ENCODE peak calls at places on chromosome 13, in eight cellular contexts. K is mucosa of descending colon, U is dorsolateral prefrontal cortex, B is endothelial cell of umbilical vein, M is fibroblast of lung, C is uterus, X is AG10803, N is psoas muscle. S is an unnamed sample.

GRCh38 chr13:113837554-113838355 is 26.1 kb downstream of the GAS6 start:
- DNase-seq in K (peak), U (peak), B (peak), M (peak), C (peak), X (peak), N (peak), S (no peak)

GRCh38 chr13:54573186-54573585 is 1544.6 kb downstream of the OLFM4 start:
- DNase-seq in K (no peak), U (no peak), B (no peak), M (no peak), C (no peak), X (no peak), N (no peak), S (no peak)

GRCh38 chr13:21435710-21436151 is 23.4 kb downstream of the ZDHHC20 start:
- DNase-seq in K (peak), U (peak), B (peak), M (peak), C (peak), X (peak), N (peak), S (peak)

GRCh38 chr13:67238277-67238859 is 8.2 kb upstream of the PCDH9 start:
- DNase-seq in K (no peak), U (no peak), B (peak), M (peak), C (no peak), X (peak), N (no peak), S (no peak)

GRCh38 chr13:51817717-51818116 is 13.8 kb upstream of the DHRS12 start:
- DNase-seq in K (no peak), U (no peak), B (no peak), M (no peak), C (no peak), X (no peak), N (no peak), S (no peak)

GRCh38 chr13:113155201-113155600 is 3.2 kb upstream of the PROZ start:
- DNase-seq in K (no peak), U (peak), B (no peak), M (no peak), C (no peak), X (no peak), N (no peak), S (no peak)

GRCh38 chr13:98290261-98290660 is 113.2 kb upstream of the RNF113B start:
- DNase-seq in K (no peak), U (no peak), B (no peak), M (no peak), C (no peak), X (no peak), N (no peak), S (no peak)

GRCh38 chr13:48233097-48233885 is at the start of gene ITM2B:
- DNase-seq in K (peak), U (peak), B (peak), M (peak), C (peak), X (peak), N (peak), S (peak)

GRCh38 chr13:43687038-43687437 is 99.7 kb downstream of the ENOX1 start:
- DNase-seq in K (no peak), U (no peak), B (no peak), M (no peak), C (no peak), X (no peak), N (no peak), S (no peak)

GRCh38 chr13:44311011-44311481 is 62.6 kb upstream of the SERP2 start:
- DNase-seq in K (no peak), U (no peak), B (no peak), M (peak), C (no peak), X (peak), N (peak), S (no peak)

GRCh38 chr13:67224148-67224846 is 5.8 kb downstream of the PCDH9 start:
- DNase-seq in K (peak), U (peak), B (peak), M (peak), C (peak), X (peak), N (peak), S (no peak)

GRCh38 chr13:74288361-74288911 is 154.2 kb upstream of the KLF12 start:
- DNase-seq in K (peak), U (no peak), B (peak), M (peak), C (peak), X (no peak), N (peak), S (no peak)

GRCh38 chr13:59364508-59365187 is 799.1 kb downstream of the DIAPH3 start:
- DNase-seq in K (no peak), U (no peak), B (no peak), M (no peak), C (no peak), X (no peak), N (no peak), S (no peak)

GRCh38 chr13:59774511-59774911 is 389.2 kb downstream of the DIAPH3 start:
- DNase-seq in K (no peak), U (no peak), B (no peak), M (peak), C (no peak), X (peak), N (no peak), S (no peak)

GRCh38 chr13:35016362-35017148 is 74.5 kb downstream of the NBEA start:
- DNase-seq in K (no peak), U (no peak), B (no peak), M (no peak), C (no peak), X (no peak), N (no peak), S (no peak)

GRCh38 chr13:74132768-74133656 is 1.2 kb downstream of the KLF12 start:
- DNase-seq in K (peak), U (peak), B (peak), M (peak), C (peak), X (peak), N (peak), S (peak)

DNA sequence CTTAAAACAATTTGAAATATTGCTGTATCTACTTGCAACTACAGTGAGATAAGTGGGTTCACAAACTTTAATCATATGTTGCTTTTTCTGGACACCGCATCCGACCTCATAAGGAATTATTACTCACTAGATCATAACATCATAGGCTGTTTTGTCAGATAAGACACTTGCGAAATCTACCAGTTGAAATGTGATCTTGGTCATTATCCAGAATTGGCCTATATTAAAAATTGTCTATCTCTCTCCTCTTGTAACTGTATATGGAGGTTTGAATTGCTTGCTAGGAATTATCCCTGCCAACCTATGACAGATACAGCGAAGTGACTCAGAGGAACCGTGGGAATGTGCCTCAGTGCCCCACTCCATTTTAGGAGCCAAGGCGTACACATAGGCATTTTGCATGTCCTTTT is 117.0 kb upstream of the POSTN start:
- DNase-seq in K (no peak), U (no peak), B (peak), M (peak), C (no peak), X (no peak), N (no peak), S (no peak)
- H3K4me3 ChIP-seq in K (no peak), U (no peak), B (no peak), M (no peak), C (no peak), X (no peak), N (no peak), S (no peak)

DNA sequence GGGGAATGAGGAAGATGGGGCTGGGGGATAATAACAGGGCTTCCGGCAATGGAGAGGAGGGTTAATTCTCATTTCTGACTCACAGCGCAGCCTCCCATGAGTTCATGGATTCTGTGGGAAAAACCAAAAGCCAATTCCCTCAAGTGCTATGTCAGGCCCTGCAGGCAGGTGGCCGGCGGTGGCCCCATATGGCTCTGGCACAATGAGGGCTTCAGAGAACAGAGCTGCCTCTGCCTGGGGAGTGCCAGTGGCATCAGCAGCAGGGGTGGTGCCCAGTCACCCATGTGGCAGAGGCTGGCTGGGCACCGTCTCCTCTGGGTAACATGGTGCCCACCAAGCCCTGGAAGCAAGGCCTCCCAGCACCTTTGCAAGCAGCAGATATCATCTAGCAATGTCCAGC is 69.1 kb downstream of the ALOX5AP start:
- DNase-seq in K (no peak), U (peak), B (no peak), M (no peak), C (no peak), X (no peak), N (no peak), S (no peak)
- TF ChIP-seq CTCF in K (no peak), U (peak), B (no peak), M (peak), C (no peak), X (no peak), N (no peak), S (peak)

GRCh38 chr13:83881031-83881727 is 1.1 kb downstream of the SLITRK1 start:
- DNase-seq in K (no peak), U (no peak), B (no peak), M (no peak), C (no peak), X (no peak), N (no peak), S (no peak)

GRCh38 chr13:83881917-83882625 is at the start of gene SLITRK1:
- DNase-seq in K (peak), U (peak), B (no peak), M (peak), C (no peak), X (peak), N (peak), S (no peak)

GRCh38 chr13:83883061-83883523 is 818 bp upstream of the SLITRK1 start:
- DNase-seq in K (no peak), U (peak), B (no peak), M (no peak), C (no peak), X (no peak), N (no peak), S (no peak)

GRCh38 chr13:83884141-83884540 is 1.9 kb upstream of the SLITRK1 start:
- DNase-seq in K (no peak), U (no peak), B (no peak), M (no peak), C (no peak), X (peak), N (no peak), S (no peak)

DNA sequence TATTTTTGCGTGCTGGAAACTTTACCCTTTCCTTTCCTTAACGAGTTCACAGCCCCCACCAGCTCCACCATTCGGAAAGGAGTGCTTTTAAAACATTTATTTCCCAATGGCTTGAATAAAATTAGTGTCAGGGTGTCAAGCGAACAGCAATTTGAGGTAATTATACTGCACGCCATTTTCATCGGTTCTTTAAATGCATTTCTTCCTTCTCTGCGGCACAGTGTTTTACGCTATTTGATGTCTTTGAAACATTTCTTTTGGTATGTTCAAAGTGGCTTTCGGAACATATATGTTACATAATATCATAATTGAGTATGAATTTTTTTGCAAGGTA is 319 bp upstream of the SLITRK1 start:
- DNase-seq in K (no peak), U (no peak), B (no peak), M (no peak), C (no peak), X (no peak), N (no peak), S (no peak)
- H3K4me3 ChIP-seq in K (no peak), U (peak), B (no peak), M (no peak), C (no peak), X (no peak), N (no peak), S (no peak)

GRCh38 chr13:39407786-39408185 is 195.2 kb downstream of the LHFPL6 start:
- DNase-seq in K (no peak), U (no peak), B (no peak), M (no peak), C (no peak), X (no peak), N (no peak), S (no peak)

GRCh38 chr13:39407138-39407537 is 195.9 kb downstream of the LHFPL6 start:
- DNase-seq in K (no peak), U (no peak), B (no peak), M (no peak), C (no peak), X (no peak), N (no peak), S (no peak)

GRCh38 chr13:39405596-39405995 is 197.4 kb downstream of the LHFPL6 start:
- DNase-seq in K (no peak), U (no peak), B (no peak), M (no peak), C (no peak), X (no peak), N (no peak), S (no peak)

GRCh38 chr13:39405107-39405506 is 197.9 kb downstream of the LHFPL6 start:
- DNase-seq in K (no peak), U (no peak), B (no peak), M (peak), C (no peak), X (no peak), N (no peak), S (no peak)

DNA sequence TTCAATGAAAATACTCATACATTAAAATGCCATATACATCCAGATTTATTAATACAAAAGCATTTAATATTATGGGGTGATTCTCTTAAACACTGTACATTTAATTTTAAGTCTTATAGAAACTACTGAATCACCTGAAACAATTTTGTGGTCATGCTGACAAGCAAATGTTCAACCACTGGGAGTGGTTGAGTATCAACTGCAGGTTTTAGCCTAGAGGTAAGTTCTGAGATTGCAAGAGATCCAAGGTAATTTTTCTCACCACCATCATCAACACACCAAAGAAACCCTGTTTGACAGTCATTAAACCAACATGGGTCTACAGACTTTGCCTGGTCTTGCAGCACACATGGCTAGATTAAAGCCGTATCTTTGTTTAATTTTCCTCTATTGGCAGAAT is 196.3 kb downstream of the LHFPL6 start:
- DNase-seq in K (no peak), U (no peak), B (no peak), M (no peak), C (no peak), X (no peak), N (no peak), S (no peak)
- TF ChIP-seq CTCF in K (no peak), U (no peak), B (no peak), M (no peak), C (no peak), X (no peak), N (no peak), S (no peak)

DNA sequence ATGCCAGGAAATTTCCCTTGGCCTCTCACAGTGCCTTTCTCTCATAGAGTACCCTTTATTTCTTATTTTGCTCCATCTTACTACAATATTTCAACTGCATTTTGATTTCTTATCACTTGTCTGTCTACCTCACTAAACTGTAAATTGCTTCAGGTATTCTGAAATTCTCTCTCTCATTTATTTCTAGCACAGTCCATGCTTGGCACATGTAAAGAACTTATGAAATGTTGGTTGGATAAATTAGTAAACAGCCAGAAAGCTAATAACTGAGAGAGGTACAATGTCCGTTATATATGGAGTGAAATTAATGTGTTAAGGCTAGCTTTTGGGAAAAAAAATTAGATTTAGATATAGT is 138.3 kb upstream of the RFC3 start:
- DNase-seq in K (no peak), U (no peak), B (no peak), M (no peak), C (no peak), X (no peak), N (no peak), S (no peak)
- H3K4me3 ChIP-seq in K (no peak), U (no peak), B (no peak), M (no peak), C (no peak), X (no peak), N (no peak), S (peak)

GRCh38 chr13:97003071-97003470 is 8.8 kb upstream of the OXGR1 start:
- DNase-seq in K (no peak), U (no peak), B (no peak), M (no peak), C (no peak), X (no peak), N (no peak), S (no peak)

GRCh38 chr13:97002581-97002980 is 8.3 kb upstream of the OXGR1 start:
- DNase-seq in K (no peak), U (no peak), B (no peak), M (no peak), C (no peak), X (no peak), N (no peak), S (no peak)

GRCh38 chr13:97004096-97004876 is 10.0 kb upstream of the OXGR1 start:
- DNase-seq in K (no peak), U (no peak), B (no peak), M (peak), C (no peak), X (peak), N (no peak), S (no peak)

GRCh38 chr13:97004886-97005285 is 10.6 kb upstream of the OXGR1 start:
- DNase-seq in K (no peak), U (no peak), B (no peak), M (no peak), C (no peak), X (peak), N (no peak), S (no peak)

DNA sequence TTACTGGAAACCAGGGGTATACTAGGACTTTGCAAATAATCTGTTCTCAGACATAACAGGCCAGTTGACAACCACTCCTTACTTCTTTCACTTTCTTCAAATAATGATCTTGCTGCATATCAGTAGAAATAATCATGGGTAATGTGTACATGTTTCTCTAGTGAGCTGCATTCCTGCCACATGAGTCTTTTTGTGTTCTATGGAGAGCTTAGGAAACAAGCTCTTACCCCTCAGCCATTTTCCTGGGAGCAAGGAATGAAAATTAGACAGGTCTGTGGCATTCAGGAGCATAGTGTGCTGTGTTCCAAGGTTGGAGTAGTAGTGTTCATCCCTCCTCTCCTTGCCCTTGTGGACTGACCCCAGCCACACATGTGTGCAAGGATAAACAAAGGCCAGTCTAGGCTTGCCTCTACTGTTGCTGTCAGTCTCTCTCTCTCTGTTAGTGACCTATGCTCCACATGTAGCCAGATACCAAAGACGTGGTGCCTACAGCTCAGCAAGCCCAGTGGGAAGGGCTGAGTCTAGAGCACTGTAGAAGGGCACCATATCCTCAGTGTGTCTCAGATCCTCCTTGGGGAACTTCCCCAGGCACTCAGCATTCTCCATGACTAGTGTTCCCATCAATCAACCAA is 11.5 kb upstream of the OXGR1 start:
- DNase-seq in K (no peak), U (no peak), B (no peak), M (peak), C (no peak), X (peak), N (no peak), S (no peak)
- TF ChIP-seq CTCF in K (no peak), U (no peak), B (no peak), M (no peak), C (no peak), X (peak), N (no peak), S (no peak)

GRCh38 chr13:46592410-46592809 is 39.4 kb downstream of the LRCH1 start:
- DNase-seq in K (no peak), U (no peak), B (no peak), M (no peak), C (no peak), X (no peak), N (no peak), S (no peak)

GRCh38 chr13:46588019-46588418 is 35.0 kb downstream of the LRCH1 start:
- DNase-seq in K (no peak), U (no peak), B (no peak), M (no peak), C (no peak), X (no peak), N (no peak), S (no peak)

GRCh38 chr13:46582190-46582589 is 29.2 kb downstream of the LRCH1 start:
- DNase-seq in K (no peak), U (no peak), B (no peak), M (no peak), C (no peak), X (no peak), N (no peak), S (no peak)

GRCh38 chr13:46586766-46587509 is 34.0 kb downstream of the LRCH1 start:
- DNase-seq in K (no peak), U (no peak), B (no peak), M (no peak), C (no peak), X (peak), N (no peak), S (no peak)
- H3K4me3 ChIP-seq in K (no peak), U (no peak), B (no peak), M (no peak), C (no peak), X (no peak), N (no peak), S (no peak)

GRCh38 chr13:42567772-42568428 is 6.1 kb upstream of the TNFSF11 start:
- DNase-seq in K (no peak), U (no peak), B (no peak), M (no peak), C (no peak), X (no peak), N (no peak), S (no peak)
- TF ChIP-seq CTCF in K (no peak), U (no peak), B (no peak), M (no peak), C (no peak), X (no peak), N (no peak), S (no peak)

GRCh38 chr13:111451402-111451801 is 131.0 kb downstream of the TEX29 start:
- DNase-seq in K (no peak), U (no peak), B (no peak), M (no peak), C (no peak), X (no peak), N (no peak), S (no peak)

GRCh38 chr13:111449041-111449440 is 128.6 kb downstream of the TEX29 start:
- DNase-seq in K (no peak), U (peak), B (no peak), M (no peak), C (no peak), X (no peak), N (no peak), S (no peak)

DNA sequence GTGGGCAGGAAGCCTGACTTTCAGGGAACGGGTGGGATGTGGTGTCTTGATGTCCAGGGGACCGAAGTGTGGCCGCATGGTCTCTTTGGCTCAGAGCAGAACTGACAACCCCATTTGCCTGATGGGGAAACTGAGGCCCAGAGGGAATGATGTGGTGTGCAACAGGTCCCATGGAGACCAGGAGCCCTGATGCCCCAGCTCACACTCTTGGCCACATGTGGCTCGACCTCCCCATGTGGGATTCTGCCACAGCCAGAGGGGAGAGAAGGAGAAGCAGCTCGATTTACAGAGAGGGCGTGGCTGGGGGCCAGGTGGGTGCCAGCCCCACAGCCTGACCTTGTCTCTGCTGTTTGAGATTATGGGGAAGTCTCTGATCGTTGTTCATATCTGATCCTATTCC is 128.1 kb downstream of the TEX29 start:
- DNase-seq in K (no peak), U (no peak), B (no peak), M (no peak), C (no peak), X (no peak), N (no peak), S (no peak)
- H3K4me3 ChIP-seq in K (no peak), U (no peak), B (no peak), M (no peak), C (no peak), X (no peak), N (no peak), S (no peak)

S was measured in GM06990.